ENCODE peak calls at places on chromosomes 3 and 15, in nine cellular contexts. F is GM12865; T is K562; G is stimulated activated effector memory CD8-positive, alpha-beta T cell treated with anti-CD3 and anti-CD28 coated beads, Interleukin-12 subunit alpha, Interleukin-12 subunit beta, amount 100 ng/mL, for 72 hours; V is SJSA1; E is Panc1; Y is ecto neural progenitor cell; L is HFFc6; Q is activated CD8-positive, alpha-beta memory T cell treated with anti-CD3 and anti-CD28 coated beads, Interleukin-2, amount 50 U/mL, for 4 hours. K is an unnamed sample.

GRCh38 chr3:100781311-100781710 is 72.0 kb downstream of the TFG start:
- DNase-seq in F (no peak), Y (no peak), E (no peak), V (no peak), T (no peak), Q (no peak), G (no peak), L (peak; percentile 28), K (no peak)

GRCh38 chr3:169243122-169243521 is 420.4 kb downstream of the MECOM start:
- DNase-seq in Q (no peak), V (no peak), T (no peak), L (no peak), Y (no peak), G (no peak), F (no peak), E (no peak), K (no peak)

GRCh38 chr15:99090938-99091337 is 13.9 kb upstream of the SYNM start:
- DNase-seq in Y (no peak), G (no peak), E (no peak), T (no peak), F (no peak), L (no peak), V (no peak), Q (no peak), K (no peak)

GRCh38 chr3:183895296-183895695 is 10.6 kb upstream of the PARL start:
- DNase-seq in L (peak; percentile 43), T (peak; percentile 63), F (peak; percentile 71), E (peak; percentile 42), Y (no peak), G (no peak), Q (peak; percentile 27), V (no peak), K (peak; percentile 49)

GRCh38 chr15:59991919-59992318 is 12.2 kb upstream of the FOXB1 start:
- DNase-seq in E (no peak), V (no peak), Q (no peak), G (no peak), L (no peak), T (no peak), Y (no peak), F (no peak), K (no peak)

GRCh38 chr3:60599586-60599985 is 651.7 kb downstream of the FHIT start:
- DNase-seq in L (no peak), F (no peak), Q (no peak), G (no peak), Y (no peak), T (no peak), V (no peak), E (no peak), K (no peak)

GRCh38 chr15:59255647-59256380 is 49.2 kb downstream of the LDHAL6B start:
- DNase-seq in E (no peak), Y (no peak), T (no peak), Q (no peak), V (no peak), L (no peak), F (no peak), G (no peak), K (peak; percentile 46)

GRCh38 chr15:24878153-24878552 is 76.6 kb upstream of the SNRPN start:
- DNase-seq in L (no peak), V (no peak), T (peak; percentile 10), E (no peak), Y (no peak), F (no peak), Q (no peak), G (no peak), K (no peak)

GRCh38 chr3:156535162-156535627 is 19.7 kb downstream of the SSR3 start:
- DNase-seq in T (peak; percentile 65), G (no peak), E (no peak), Y (no peak), V (peak; percentile 92), F (peak; percentile 23), Q (no peak), L (peak; percentile 96), K (no peak)

GRCh38 chr3:69273895-69274294 is 112.0 kb downstream of the FRMD4B start:
- DNase-seq in Q (no peak), G (no peak), E (no peak), L (no peak), Y (no peak), V (no peak), T (no peak), F (no peak), K (no peak)

GRCh38 chr3:127172670-127173515 is 20.0 kb upstream of the PRR23E start:
- DNase-seq in F (no peak), V (peak; percentile 71), Y (peak; percentile 49), G (no peak), T (no peak), L (peak; percentile 86), Q (no peak), E (no peak), K (no peak)

GRCh38 chr3:128971421-128971820 is 22.5 kb downstream of the CFAP92 start:
- DNase-seq in E (no peak), Q (no peak), Y (no peak), G (no peak), V (no peak), L (no peak), F (no peak), T (no peak), K (no peak)

GRCh38 chr3:154168998-154169880 is 48.0 kb downstream of the ARHGEF26 start:
- DNase-seq in L (no peak), E (no peak), F (no peak), T (no peak), Y (no peak), Q (no peak), V (no peak), G (no peak), K (no peak)

GRCh38 chr3:30282052-30282708 is 324.2 kb upstream of the TGFBR2 start:
- DNase-seq in Y (no peak), Q (no peak), L (peak; percentile 94), E (no peak), G (no peak), V (peak; percentile 61), F (no peak), T (no peak), K (no peak)

GRCh38 chr3:17032407-17033034 is 147.8 kb downstream of the PLCL2 start:
- DNase-seq in Y (no peak), F (peak; percentile 32), Q (no peak), G (no peak), E (no peak), L (peak; percentile 57), T (peak; percentile 41), V (no peak), K (no peak)

GRCh38 chr15:82047493-82048446 is 2.0 kb upstream of the MEX3B start:
- DNase-seq in G (no peak), L (no peak), Q (no peak), T (no peak), F (no peak), V (no peak), E (no peak), Y (peak; percentile 47), K (peak; percentile 37)

GRCh38 chr3:173774275-173774674 is 376.7 kb downstream of the NLGN1 start:
- DNase-seq in Q (no peak), G (no peak), T (no peak), E (no peak), Y (no peak), L (no peak), V (no peak), F (no peak), K (no peak)

GRCh38 chr3:117252651-117253050 is 543.1 kb downstream of the TUSC7 start:
- DNase-seq in G (no peak), Y (no peak), Q (no peak), F (no peak), T (no peak), L (no peak), V (no peak), E (no peak), K (no peak)

GRCh38 chr3:151443583-151443982 is 17.3 kb downstream of the IGSF10 start:
- DNase-seq in E (no peak), T (peak; percentile 16), F (no peak), V (no peak), L (no peak), Q (no peak), G (no peak), Y (peak; percentile 52), K (no peak)

GRCh38 chr3:61575893-61576292 is 14.5 kb downstream of the PTPRG start:
- DNase-seq in V (no peak), T (no peak), F (no peak), G (no peak), L (no peak), Y (no peak), E (no peak), Q (no peak), K (no peak)

GRCh38 chr3:114892880-114893279 is 254.2 kb downstream of the ZBTB20 start:
- DNase-seq in T (no peak), G (no peak), E (no peak), Q (no peak), V (no peak), Y (no peak), F (no peak), L (no peak), K (no peak)

GRCh38 chr3:123046262-123046873 is 18.8 kb upstream of the SEMA5B start:
- DNase-seq in Y (no peak), Q (no peak), V (no peak), F (no peak), E (no peak), T (no peak), L (no peak), G (no peak), K (no peak)

GRCh38 chr15:87747106-87747505 is 509.4 kb downstream of the NTRK3 start:
- DNase-seq in G (no peak), V (no peak), E (no peak), T (no peak), F (no peak), Y (no peak), L (no peak), Q (no peak), K (no peak)

GRCh38 chr3:116001063-116001765 is 377.9 kb downstream of the GAP43 start:
- DNase-seq in V (no peak), Q (no peak), L (peak; percentile 28), E (no peak), G (no peak), T (no peak), Y (no peak), F (no peak), K (no peak)

GRCh38 chr3:63809607-63810006 is 9.5 kb upstream of the C3orf49 start:
- DNase-seq in V (peak; percentile 61), E (no peak), Y (no peak), L (peak; percentile 90), T (no peak), F (no peak), G (no peak), Q (no peak), K (no peak)

K was measured in CD4-positive, alpha-beta memory T cell.